ENCODE peak calls at places on chromosomes 12 and 14, in nine cellular contexts. P, J, X, E, Q, H, V, N and C are unnamed samples.

GRCh38 chr12:94284046-94284445 is 135.7 kb downstream of the PLXNC1 start:
- DNase-seq in P (no peak), J (no peak), X (no peak), E (no peak), Q (no peak), H (no peak), V (no peak), N (no peak), C (no peak)

GRCh38 chr12:108589028-108589839 is 8.7 kb downstream of the TMEM119 start:
- DNase-seq in P (no peak), J (peak; percentile 32), X (no peak), E (no peak), Q (no peak), H (no peak), V (no peak), N (no peak), C (no peak)

GRCh38 chr12:124832856-124833255 is 30.8 kb downstream of the SCARB1 start:
- DNase-seq in P (no peak), J (no peak), X (no peak), E (no peak), Q (no peak), H (no peak), V (no peak), N (no peak), C (no peak)

GRCh38 chr14:103057372-103058208 is at the start of gene CDC42BPB:
- DNase-seq in P (peak; percentile 91), J (peak; percentile 95), X (peak; percentile 89), E (no peak), Q (peak; percentile 92), H (peak; percentile 38), V (peak; percentile 90), N (peak; percentile 92), C (no peak)

GRCh38 chr12:122981036-122981471 is 573 bp downstream of the ARL6IP4 start:
- DNase-seq in P (no peak), J (no peak), X (no peak), E (peak; percentile 25), Q (no peak), H (no peak), V (no peak), N (no peak), C (peak; percentile 68)

GRCh38 chr14:69574266-69574953 is at the start of gene CCDC177:
- DNase-seq in P (peak; percentile 67), J (peak; percentile 85), X (peak; percentile 62), E (no peak), Q (peak; percentile 89), H (no peak), V (peak; percentile 82), N (peak; percentile 66), C (peak; percentile 93)

GRCh38 chr12:122949816-122950215 is 16.4 kb downstream of the ABCB9 start:
- DNase-seq in P (no peak), J (no peak), X (no peak), E (no peak), Q (no peak), H (no peak), V (no peak), N (no peak), C (no peak)

GRCh38 chr12:44154128-44154527 is 318.2 kb downstream of the TMEM117 start:
- DNase-seq in P (no peak), J (no peak), X (no peak), E (no peak), Q (no peak), H (no peak), V (no peak), N (no peak), C (no peak)

GRCh38 chr12:120101617-120102016 is 14.9 kb downstream of the RAB35 start:
- DNase-seq in P (no peak), J (no peak), X (no peak), E (no peak), Q (no peak), H (no peak), V (no peak), N (no peak), C (no peak)

GRCh38 chr12:46832084-46832704 is 6.4 kb upstream of the SLC38A4 start:
- DNase-seq in P (no peak), J (no peak), X (no peak), E (no peak), Q (peak; percentile 87), H (no peak), V (no peak), N (peak; percentile 59), C (no peak)

GRCh38 chr12:108975024-108975593 is 45.8 kb downstream of the SVOP start:
- DNase-seq in P (no peak), J (no peak), X (no peak), E (no peak), Q (no peak), H (no peak), V (no peak), N (no peak), C (no peak)

GRCh38 chr14:51545396-51545795 is 106.3 kb upstream of the FRMD6 start:
- DNase-seq in P (no peak), J (no peak), X (no peak), E (no peak), Q (no peak), H (no peak), V (no peak), N (no peak), C (no peak)

GRCh38 chr12:92221916-92222315 is 76.3 kb upstream of the BTG1 start:
- DNase-seq in P (no peak), J (no peak), X (no peak), E (no peak), Q (no peak), H (no peak), V (no peak), N (no peak), C (no peak)

GRCh38 chr14:46215801-46216200 is 435.8 kb downstream of the RPL10L start:
- DNase-seq in P (no peak), J (no peak), X (no peak), E (no peak), Q (no peak), H (no peak), V (no peak), N (no peak), C (no peak)

GRCh38 chr14:68593806-68594536 is 198.9 kb downstream of the ZFP36L1 start:
- DNase-seq in P (no peak), J (peak; percentile 23), X (no peak), E (peak; percentile 73), Q (no peak), H (no peak), V (peak; percentile 36), N (no peak), C (no peak)

GRCh38 chr14:100567009-100567876 is 20.0 kb downstream of the BEGAIN start:
- DNase-seq in P (no peak), J (no peak), X (no peak), E (peak; percentile 32), Q (peak; percentile 65), H (no peak), V (no peak), N (no peak), C (no peak)

GRCh38 chr14:100566119-100566518 is 21.1 kb downstream of the BEGAIN start:
- DNase-seq in P (no peak), J (no peak), X (no peak), E (no peak), Q (no peak), H (no peak), V (peak; percentile 77), N (no peak), C (no peak)

GRCh38 chr14:100565650-100566049 is 21.6 kb downstream of the BEGAIN start:
- DNase-seq in P (no peak), J (no peak), X (no peak), E (no peak), Q (no peak), H (no peak), V (no peak), N (no peak), C (no peak)

GRCh38 chr14:100567877-100568163 is 19.4 kb downstream of the BEGAIN start:
- DNase-seq in P (no peak), J (no peak), X (no peak), E (no peak), Q (no peak), H (no peak), V (no peak), N (no peak), C (no peak)

GRCh38 chr14:100566586-100566985 is 20.6 kb downstream of the BEGAIN start:
- DNase-seq in P (no peak), J (no peak), X (no peak), E (no peak), Q (no peak), H (no peak), V (no peak), N (no peak), C (no peak)
- H3K27me3 ChIP-seq in P (peaks cover 5% of the 10 kb centered on the region), J (peaks cover 53% of the 10 kb centered on the region), X (peaks cover 24% of the 10 kb centered on the region), E (peaks cover 31% of the 10 kb centered on the region), Q (peaks cover 46% of the 10 kb centered on the region), H (no peaks in the 10 kb centered on the region), V (peaks cover 32% of the 10 kb centered on the region), N (peaks cover 4% of the 10 kb centered on the region), C (no peaks in the 10 kb centered on the region)

DNA sequence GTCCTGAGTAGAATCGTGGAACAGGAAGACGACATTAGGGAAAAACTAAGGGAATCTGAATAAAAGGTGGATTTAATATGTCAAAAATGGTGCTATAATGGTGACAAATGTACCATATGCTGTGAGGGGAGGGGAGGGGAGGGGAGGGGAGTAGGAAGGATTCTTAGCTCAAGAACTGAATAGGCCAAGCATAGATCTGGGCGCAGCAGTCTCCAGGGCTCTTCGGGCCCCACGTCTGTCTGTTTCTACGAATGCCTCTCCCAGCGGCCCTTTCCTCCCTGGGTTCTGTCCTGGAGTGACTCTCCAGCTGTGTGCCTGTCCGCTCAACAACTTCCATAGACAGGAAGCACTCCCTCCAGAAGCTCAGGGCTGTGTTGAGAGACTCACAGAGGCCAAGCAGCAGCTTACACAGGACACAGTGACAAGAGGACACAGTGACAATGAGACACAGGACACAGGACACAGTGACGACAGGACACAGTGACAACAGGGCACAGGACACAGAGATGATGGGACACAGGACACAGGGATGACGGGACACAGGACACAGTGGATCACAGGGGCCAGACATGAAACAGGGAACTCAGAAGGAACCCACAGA is 42.4 kb upstream of the PPP2R5C start:
- DNase-seq in P (no peak), J (no peak), X (peak; percentile 38), E (no peak), Q (no peak), H (no peak), V (no peak), N (no peak), C (no peak)
- H3K36me3 ChIP-seq in P (no peaks in the 10 kb centered on the region), J (no peaks in the 10 kb centered on the region), X (no peaks in the 10 kb centered on the region), E (no peaks in the 10 kb centered on the region), Q (no peaks in the 10 kb centered on the region), H (no peaks in the 10 kb centered on the region), V (no peaks in the 10 kb centered on the region), N (no peaks in the 10 kb centered on the region), C (no peaks in the 10 kb centered on the region)

GRCh38 chr12:53941750-53942149 is 3.1 kb downstream of the HOXC13 start:
- DNase-seq in P (no peak), J (no peak), X (no peak), E (no peak), Q (no peak), H (no peak), V (no peak), N (no peak), C (no peak)
- H3K27me3 ChIP-seq in P (peaks cover 6% of the 10 kb centered on the region), J (peaks cover 100% of the 10 kb centered on the region), X (peaks cover 100% of the 10 kb centered on the region), E (peaks cover 44% of the 10 kb centered on the region), Q (peaks cover 100% of the 10 kb centered on the region), H (peaks cover 64% of the 10 kb centered on the region), V (peaks cover 72% of the 10 kb centered on the region), N (peaks cover 68% of the 10 kb centered on the region), C (no peaks in the 10 kb centered on the region)

DNA sequence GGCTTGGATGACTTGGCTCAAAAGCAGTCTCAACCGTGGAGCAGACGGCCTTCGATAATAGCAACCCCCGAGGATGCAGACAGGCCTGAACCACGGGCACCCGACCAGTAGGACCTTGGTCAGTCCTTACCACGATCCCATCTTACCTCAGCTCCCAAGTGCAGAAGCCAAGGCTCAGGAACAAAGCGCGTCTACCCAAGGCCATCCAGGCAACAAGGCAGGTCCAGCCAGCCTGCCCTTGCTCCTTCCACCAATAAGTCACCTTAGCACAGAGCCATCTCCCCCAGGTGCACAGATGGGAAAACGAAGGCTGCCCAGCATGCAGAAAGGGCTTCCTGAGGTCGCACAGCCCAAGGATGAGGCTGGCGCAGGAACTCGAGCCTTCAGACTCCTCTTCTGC is 77.3 kb downstream of the BCL11B start:
- DNase-seq in P (no peak), J (no peak), X (no peak), E (no peak), Q (no peak), H (no peak), V (no peak), N (no peak), C (no peak)
- H3K36me3 ChIP-seq in P (no peaks in the 10 kb centered on the region), J (no peaks in the 10 kb centered on the region), X (no peaks in the 10 kb centered on the region), E (peaks cover 89% of the 10 kb centered on the region), Q (no peaks in the 10 kb centered on the region), H (no peaks in the 10 kb centered on the region), V (no peaks in the 10 kb centered on the region), N (no peaks in the 10 kb centered on the region), C (no peaks in the 10 kb centered on the region)